ENCODE peak calls at places on chromosome 1, in nine cellular contexts. One of them, this sample, is unnamed.

GRCh38 chr1:228093050-228093906 is 9.8 kb downstream of the C1orf35 start:
- DNase-seq in left ventricle myocardium inferior: no peak
- DNase-seq in GM23338: no peak
- DNase-seq in tibial artery: no peak
- DNase-seq in WERI-Rb-1: no peak
- DNase-seq in fibroblast of mammary gland: no peak
- DNase-seq in AG09319: no peak
- DNase-seq in thoracic aorta: no peak
- DNase-seq in Calu3: no peak
- DNase-seq in this sample: peak; percentile 25

GRCh38 chr1:191963781-191964455 is 194.3 kb upstream of the RGS18 start:
- DNase-seq in left ventricle myocardium inferior: no peak
- DNase-seq in GM23338: no peak
- DNase-seq in tibial artery: no peak
- DNase-seq in WERI-Rb-1: no peak
- DNase-seq in fibroblast of mammary gland: no peak
- DNase-seq in AG09319: no peak
- DNase-seq in thoracic aorta: no peak
- DNase-seq in Calu3: no peak
- DNase-seq in this sample: no peak

GRCh38 chr1:228081578-228082259 is 789 bp upstream of the ARF1 start:
- DNase-seq in left ventricle myocardium inferior: peak; percentile 18
- DNase-seq in GM23338: peak; percentile 60
- DNase-seq in tibial artery: no peak
- DNase-seq in WERI-Rb-1: no peak
- DNase-seq in fibroblast of mammary gland: no peak
- DNase-seq in AG09319: no peak
- DNase-seq in thoracic aorta: no peak
- DNase-seq in Calu3: no peak
- DNase-seq in this sample: peak; percentile 54

GRCh38 chr1:27004471-27005165 is 8.0 kb downstream of the TENT5B start:
- DNase-seq in left ventricle myocardium inferior: no peak
- DNase-seq in GM23338: peak; percentile 62
- DNase-seq in tibial artery: no peak
- DNase-seq in WERI-Rb-1: peak; percentile 75
- DNase-seq in fibroblast of mammary gland: peak; percentile 77
- DNase-seq in AG09319: no peak
- DNase-seq in thoracic aorta: no peak
- DNase-seq in Calu3: no peak
- DNase-seq in this sample: no peak

GRCh38 chr1:188489336-188490112 is 1660.8 kb downstream of the PLA2G4A start:
- DNase-seq in left ventricle myocardium inferior: no peak
- DNase-seq in GM23338: peak; percentile 11
- DNase-seq in tibial artery: no peak
- DNase-seq in WERI-Rb-1: no peak
- DNase-seq in fibroblast of mammary gland: no peak
- DNase-seq in AG09319: no peak
- DNase-seq in thoracic aorta: no peak
- DNase-seq in Calu3: peak; percentile 37
- DNase-seq in this sample: no peak

GRCh38 chr1:162036156-162036555 is 12.5 kb upstream of the OLFML2B start:
- DNase-seq in left ventricle myocardium inferior: no peak
- DNase-seq in GM23338: no peak
- DNase-seq in tibial artery: no peak
- DNase-seq in WERI-Rb-1: no peak
- DNase-seq in fibroblast of mammary gland: peak; percentile 77
- DNase-seq in AG09319: no peak
- DNase-seq in thoracic aorta: no peak
- DNase-seq in Calu3: no peak
- DNase-seq in this sample: no peak

GRCh38 chr1:199009447-199009846 is 370.6 kb downstream of the PTPRC start:
- DNase-seq in left ventricle myocardium inferior: no peak
- DNase-seq in GM23338: no peak
- DNase-seq in tibial artery: no peak
- DNase-seq in WERI-Rb-1: no peak
- DNase-seq in fibroblast of mammary gland: no peak
- DNase-seq in AG09319: no peak
- DNase-seq in thoracic aorta: no peak
- DNase-seq in Calu3: no peak
- DNase-seq in this sample: no peak

GRCh38 chr1:239786464-239786863 is 305.2 kb upstream of the FMN2 start:
- DNase-seq in left ventricle myocardium inferior: no peak
- DNase-seq in GM23338: peak; percentile 70
- DNase-seq in tibial artery: no peak
- DNase-seq in WERI-Rb-1: peak; percentile 88
- DNase-seq in fibroblast of mammary gland: no peak
- DNase-seq in AG09319: no peak
- DNase-seq in thoracic aorta: no peak
- DNase-seq in Calu3: no peak
- DNase-seq in this sample: no peak

GRCh38 chr1:230633469-230633868 is 8.8 kb upstream of the COG2 start:
- DNase-seq in left ventricle myocardium inferior: no peak
- DNase-seq in GM23338: no peak
- DNase-seq in tibial artery: no peak
- DNase-seq in WERI-Rb-1: peak; percentile 35
- DNase-seq in fibroblast of mammary gland: peak; percentile 7
- DNase-seq in AG09319: no peak
- DNase-seq in thoracic aorta: no peak
- DNase-seq in Calu3: no peak
- DNase-seq in this sample: no peak

GRCh38 chr1:230634384-230634783 is 7.9 kb upstream of the COG2 start:
- DNase-seq in left ventricle myocardium inferior: no peak
- DNase-seq in GM23338: no peak
- DNase-seq in tibial artery: no peak
- DNase-seq in WERI-Rb-1: no peak
- DNase-seq in fibroblast of mammary gland: no peak
- DNase-seq in AG09319: no peak
- DNase-seq in thoracic aorta: no peak
- DNase-seq in Calu3: no peak
- DNase-seq in this sample: no peak

GRCh38 chr1:230629511-230629910 is 12.8 kb upstream of the COG2 start:
- DNase-seq in left ventricle myocardium inferior: no peak
- DNase-seq in GM23338: no peak
- DNase-seq in tibial artery: no peak
- DNase-seq in WERI-Rb-1: no peak
- DNase-seq in fibroblast of mammary gland: peak; percentile 11
- DNase-seq in AG09319: no peak
- DNase-seq in thoracic aorta: no peak
- DNase-seq in Calu3: no peak
- DNase-seq in this sample: no peak

GRCh38 chr1:230631477-230631876 is 10.8 kb upstream of the COG2 start:
- DNase-seq in left ventricle myocardium inferior: no peak
- DNase-seq in GM23338: no peak
- DNase-seq in tibial artery: no peak
- DNase-seq in WERI-Rb-1: no peak
- DNase-seq in fibroblast of mammary gland: no peak
- DNase-seq in AG09319: no peak
- DNase-seq in thoracic aorta: no peak
- DNase-seq in Calu3: no peak
- DNase-seq in this sample: no peak

GRCh38 chr1:230632273-230632873 is 9.9 kb upstream of the COG2 start:
- DNase-seq in left ventricle myocardium inferior: no peak
- DNase-seq in GM23338: peak; percentile 76
- DNase-seq in tibial artery: no peak
- DNase-seq in WERI-Rb-1: peak; percentile 66
- DNase-seq in fibroblast of mammary gland: peak; percentile 47
- DNase-seq in AG09319: no peak
- DNase-seq in thoracic aorta: no peak
- DNase-seq in Calu3: peak; percentile 54
- DNase-seq in this sample: no peak
- TF ChIP-seq CTCF in left ventricle myocardium inferior: peak; percentile 65
- TF ChIP-seq CTCF in GM23338: peak; percentile 64
- TF ChIP-seq CTCF in tibial artery: peak; percentile 10
- TF ChIP-seq CTCF in WERI-Rb-1: peak; percentile 93
- TF ChIP-seq CTCF in fibroblast of mammary gland: peak; percentile 52
- TF ChIP-seq CTCF in AG09319: peak; percentile 46
- TF ChIP-seq CTCF in thoracic aorta: peak; percentile 14
- TF ChIP-seq CTCF in Calu3: peak; percentile 78
- TF ChIP-seq CTCF in this sample: no peak

GRCh38 chr1:150155413-150156071 is 5.8 kb downstream of the PLEKHO1 start:
- DNase-seq in left ventricle myocardium inferior: no peak
- DNase-seq in GM23338: no peak
- DNase-seq in tibial artery: no peak
- DNase-seq in WERI-Rb-1: no peak
- DNase-seq in fibroblast of mammary gland: no peak
- DNase-seq in AG09319: no peak
- DNase-seq in thoracic aorta: no peak
- DNase-seq in Calu3: no peak
- DNase-seq in this sample: no peak

GRCh38 chr1:150151291-150152181 is 1.8 kb downstream of the PLEKHO1 start:
- DNase-seq in left ventricle myocardium inferior: no peak
- DNase-seq in GM23338: no peak
- DNase-seq in tibial artery: no peak
- DNase-seq in WERI-Rb-1: peak; percentile 9
- DNase-seq in fibroblast of mammary gland: peak; percentile 58
- DNase-seq in AG09319: no peak
- DNase-seq in thoracic aorta: no peak
- DNase-seq in Calu3: no peak
- DNase-seq in this sample: peak; percentile 25

GRCh38 chr1:150152772-150153461 is 3.2 kb downstream of the PLEKHO1 start:
- DNase-seq in left ventricle myocardium inferior: no peak
- DNase-seq in GM23338: no peak
- DNase-seq in tibial artery: peak; percentile 56
- DNase-seq in WERI-Rb-1: no peak
- DNase-seq in fibroblast of mammary gland: peak; percentile 88
- DNase-seq in AG09319: no peak
- DNase-seq in thoracic aorta: no peak
- DNase-seq in Calu3: no peak
- DNase-seq in this sample: peak; percentile 32

GRCh38 chr1:150152182-150152536 is 2.4 kb downstream of the PLEKHO1 start:
- DNase-seq in left ventricle myocardium inferior: no peak
- DNase-seq in GM23338: no peak
- DNase-seq in tibial artery: no peak
- DNase-seq in WERI-Rb-1: peak; percentile 5
- DNase-seq in fibroblast of mammary gland: no peak
- DNase-seq in AG09319: no peak
- DNase-seq in thoracic aorta: no peak
- DNase-seq in Calu3: no peak
- DNase-seq in this sample: no peak

DNA sequence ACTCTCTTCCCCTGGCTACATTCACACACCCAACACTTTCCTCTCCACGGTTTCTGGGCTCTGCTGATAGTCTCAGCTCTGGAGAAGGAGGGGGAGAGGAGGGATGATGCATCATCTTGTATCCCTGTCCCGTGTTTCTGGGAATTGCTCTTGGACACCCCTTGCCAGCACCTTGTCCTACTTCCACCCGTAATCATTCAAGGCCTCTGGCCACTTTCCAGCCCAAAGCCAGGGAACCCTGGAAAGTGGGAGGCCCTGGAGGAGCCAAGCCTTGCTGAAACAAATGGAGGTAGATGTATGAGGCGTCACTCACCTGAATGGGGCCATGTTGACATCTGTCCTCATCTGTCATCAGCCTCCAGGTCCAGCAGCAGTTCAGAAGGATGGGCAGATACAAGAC is 4.4 kb downstream of the PLEKHO1 start:
- DNase-seq in left ventricle myocardium inferior: no peak
- DNase-seq in GM23338: no peak
- DNase-seq in tibial artery: no peak
- DNase-seq in WERI-Rb-1: no peak
- DNase-seq in fibroblast of mammary gland: peak; percentile 61
- DNase-seq in AG09319: no peak
- DNase-seq in thoracic aorta: no peak
- DNase-seq in Calu3: no peak
- DNase-seq in this sample: no peak
- TF ChIP-seq CTCF in left ventricle myocardium inferior: no peak
- TF ChIP-seq CTCF in GM23338: no peak
- TF ChIP-seq CTCF in tibial artery: no peak
- TF ChIP-seq CTCF in WERI-Rb-1: no peak
- TF ChIP-seq CTCF in fibroblast of mammary gland: no peak
- TF ChIP-seq CTCF in AG09319: no peak
- TF ChIP-seq CTCF in thoracic aorta: no peak
- TF ChIP-seq CTCF in Calu3: no peak
- TF ChIP-seq CTCF in this sample: no peak

GRCh38 chr1:230569201-230569600 is 73.1 kb upstream of the COG2 start:
- DNase-seq in left ventricle myocardium inferior: no peak
- DNase-seq in GM23338: no peak
- DNase-seq in tibial artery: no peak
- DNase-seq in WERI-Rb-1: no peak
- DNase-seq in fibroblast of mammary gland: no peak
- DNase-seq in AG09319: no peak
- DNase-seq in thoracic aorta: no peak
- DNase-seq in Calu3: no peak
- DNase-seq in this sample: no peak

GRCh38 chr1:230570724-230571390 is 71.4 kb upstream of the COG2 start:
- DNase-seq in left ventricle myocardium inferior: no peak
- DNase-seq in GM23338: no peak
- DNase-seq in tibial artery: no peak
- DNase-seq in WERI-Rb-1: no peak
- DNase-seq in fibroblast of mammary gland: no peak
- DNase-seq in AG09319: no peak
- DNase-seq in thoracic aorta: no peak
- DNase-seq in Calu3: peak; percentile 67
- DNase-seq in this sample: no peak

GRCh38 chr1:230566481-230566880 is 75.8 kb upstream of the COG2 start:
- DNase-seq in left ventricle myocardium inferior: no peak
- DNase-seq in GM23338: no peak
- DNase-seq in tibial artery: no peak
- DNase-seq in WERI-Rb-1: no peak
- DNase-seq in fibroblast of mammary gland: no peak
- DNase-seq in AG09319: no peak
- DNase-seq in thoracic aorta: no peak
- DNase-seq in Calu3: no peak
- DNase-seq in this sample: no peak

GRCh38 chr1:230568676-230569075 is 73.6 kb upstream of the COG2 start:
- DNase-seq in left ventricle myocardium inferior: no peak
- DNase-seq in GM23338: no peak
- DNase-seq in tibial artery: no peak
- DNase-seq in WERI-Rb-1: no peak
- DNase-seq in fibroblast of mammary gland: no peak
- DNase-seq in AG09319: no peak
- DNase-seq in thoracic aorta: no peak
- DNase-seq in Calu3: peak; percentile 47
- DNase-seq in this sample: no peak

DNA sequence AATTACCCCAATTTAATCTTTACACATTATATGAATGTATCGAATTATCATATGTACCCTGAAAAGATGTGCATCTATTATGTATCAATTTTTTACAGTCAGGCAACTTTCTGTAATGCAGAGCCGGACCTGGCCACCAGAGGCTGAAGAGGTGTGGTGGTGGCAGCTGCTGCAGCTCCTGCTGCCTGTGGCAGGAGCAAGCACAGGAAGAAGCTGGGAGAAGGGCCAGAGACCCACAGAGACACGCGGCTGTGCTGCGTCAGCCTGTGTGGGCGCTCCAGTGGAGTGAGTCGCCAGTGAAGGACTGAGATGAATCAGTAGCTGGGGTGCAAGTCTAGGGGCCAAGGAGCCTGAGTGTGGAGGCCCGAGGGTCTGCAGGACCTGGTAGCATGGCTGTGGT is 74.3 kb upstream of the COG2 start:
- DNase-seq in left ventricle myocardium inferior: no peak
- DNase-seq in GM23338: peak; percentile 57
- DNase-seq in tibial artery: no peak
- DNase-seq in WERI-Rb-1: peak; percentile 53
- DNase-seq in fibroblast of mammary gland: peak; percentile 46
- DNase-seq in AG09319: no peak
- DNase-seq in thoracic aorta: no peak
- DNase-seq in Calu3: peak; percentile 82
- DNase-seq in this sample: no peak
- TF ChIP-seq CTCF in left ventricle myocardium inferior: peak; percentile 42
- TF ChIP-seq CTCF in GM23338: peak; percentile 43
- TF ChIP-seq CTCF in tibial artery: no peak
- TF ChIP-seq CTCF in WERI-Rb-1: peak; percentile 63
- TF ChIP-seq CTCF in fibroblast of mammary gland: peak; percentile 7
- TF ChIP-seq CTCF in AG09319: no peak
- TF ChIP-seq CTCF in thoracic aorta: no peak
- TF ChIP-seq CTCF in Calu3: peak; percentile 61
- TF ChIP-seq CTCF in this sample: no peak

GRCh38 chr1:118219438-118219837 is 34.4 kb upstream of the SPAG17 start:
- DNase-seq in left ventricle myocardium inferior: no peak
- DNase-seq in GM23338: no peak
- DNase-seq in tibial artery: no peak
- DNase-seq in WERI-Rb-1: no peak
- DNase-seq in fibroblast of mammary gland: no peak
- DNase-seq in AG09319: no peak
- DNase-seq in thoracic aorta: no peak
- DNase-seq in Calu3: no peak
- DNase-seq in this sample: no peak

GRCh38 chr1:118225471-118225870 is 40.4 kb upstream of the SPAG17 start:
- DNase-seq in left ventricle myocardium inferior: no peak
- DNase-seq in GM23338: no peak
- DNase-seq in tibial artery: no peak
- DNase-seq in WERI-Rb-1: no peak
- DNase-seq in fibroblast of mammary gland: no peak
- DNase-seq in AG09319: no peak
- DNase-seq in thoracic aorta: no peak
- DNase-seq in Calu3: no peak
- DNase-seq in this sample: no peak

GRCh38 chr1:118223426-118223825 is 38.4 kb upstream of the SPAG17 start:
- DNase-seq in left ventricle myocardium inferior: peak; percentile 12
- DNase-seq in GM23338: peak; percentile 84
- DNase-seq in tibial artery: no peak
- DNase-seq in WERI-Rb-1: peak; percentile 69
- DNase-seq in fibroblast of mammary gland: peak; percentile 32
- DNase-seq in AG09319: no peak
- DNase-seq in thoracic aorta: no peak
- DNase-seq in Calu3: peak; percentile 2
- DNase-seq in this sample: no peak
- TF ChIP-seq CTCF in left ventricle myocardium inferior: peak; percentile 59
- TF ChIP-seq CTCF in GM23338: peak; percentile 80
- TF ChIP-seq CTCF in tibial artery: no peak
- TF ChIP-seq CTCF in WERI-Rb-1: peak; percentile 68
- TF ChIP-seq CTCF in fibroblast of mammary gland: peak; percentile 33
- TF ChIP-seq CTCF in AG09319: peak; percentile 51
- TF ChIP-seq CTCF in thoracic aorta: no peak
- TF ChIP-seq CTCF in Calu3: no peak
- TF ChIP-seq CTCF in this sample: peak; percentile 65

This sample was measured in psoas muscle.